ENCODE peak calls at places on chromosome 6, in six cellular contexts. Q, R, Z, M, P and J are unnamed samples.

GRCh38 chr6:31350973-31351733 is 5.8 kb downstream of the HLA-B start:
- DNase-seq in Q (peak; percentile 11), R (no peak), Z (no peak), M (no peak), P (no peak), J (peak; percentile 54)

GRCh38 chr6:141140905-141141304 is 991.8 kb upstream of the GJE1 start:
- DNase-seq in Q (no peak), R (no peak), Z (no peak), M (no peak), P (no peak), J (no peak)

GRCh38 chr6:54910326-54910952 is 63.9 kb downstream of the FAM83B start:
- DNase-seq in Q (no peak), R (no peak), Z (no peak), M (no peak), P (no peak), J (peak; percentile 44)

GRCh38 chr6:146582857-146583256 is 15.9 kb upstream of the ADGB start:
- DNase-seq in Q (no peak), R (peak; percentile 72), Z (no peak), M (peak; percentile 8), P (peak; percentile 4), J (no peak)

GRCh38 chr6:124885171-124885570 is 77.1 kb upstream of the RNF217 start:
- DNase-seq in Q (no peak), R (no peak), Z (no peak), M (peak; percentile 48), P (no peak), J (no peak)

GRCh38 chr6:98566126-98566525 is 268.2 kb upstream of the POU3F2 start:
- DNase-seq in Q (no peak), R (no peak), Z (no peak), M (no peak), P (no peak), J (no peak)

GRCh38 chr6:55536579-55536978 is 42.4 kb downstream of the HMGCLL1 start:
- DNase-seq in Q (no peak), R (no peak), Z (no peak), M (no peak), P (no peak), J (no peak)

GRCh38 chr6:151434369-151434768 is 17.6 kb downstream of the RMND1 start:
- DNase-seq in Q (no peak), R (peak; percentile 7), Z (no peak), M (no peak), P (no peak), J (no peak)

GRCh38 chr6:38012573-38012972 is 193.0 kb downstream of the ZFAND3 start:
- DNase-seq in Q (peak; percentile 14), R (no peak), Z (peak; percentile 63), M (peak; percentile 60), P (no peak), J (no peak)

GRCh38 chr6:12635375-12635774 is 81.2 kb upstream of the PHACTR1 start:
- DNase-seq in Q (no peak), R (no peak), Z (no peak), M (no peak), P (no peak), J (no peak)

GRCh38 chr6:25882066-25882496 is 8.0 kb upstream of the SLC17A3 start:
- DNase-seq in Q (peak; percentile 39), R (no peak), Z (no peak), M (no peak), P (no peak), J (peak; percentile 51)

GRCh38 chr6:37624606-37625574 is 72.8 kb downstream of the MDGA1 start:
- DNase-seq in Q (no peak), R (no peak), Z (no peak), M (no peak), P (no peak), J (peak; percentile 86)

GRCh38 chr6:26268659-26269402 is 96.2 kb upstream of the BTN3A2 start:
- DNase-seq in Q (no peak), R (no peak), Z (peak; percentile 53), M (peak; percentile 68), P (no peak), J (no peak)